ENCODE peak calls at places on chromosomes 7 and 10, in seven cellular contexts. One of them, this sample, is unnamed.

GRCh38 chr10:114767589-114768393 is 53.8 kb upstream of the FHIP2A start:
- DNase-seq in heart right ventricle: peak
- DNase-seq in dorsolateral prefrontal cortex: peak
- DNase-seq in M059J: peak
- DNase-seq in T-cell: no peak
- DNase-seq in GM20000: peak
- DNase-seq in activated CD4-positive, alpha-beta T cell treated with anti-CD3 and anti-CD28 coated beads, Interleukin-2, amount 50 U/mL, for 24 hours: no peak
- DNase-seq in this sample: peak

GRCh38 chr10:47048533-47048905 is 137.3 kb downstream of the PTPN20 start:
- DNase-seq in heart right ventricle: no peak
- DNase-seq in dorsolateral prefrontal cortex: no peak
- DNase-seq in M059J: peak
- DNase-seq in T-cell: no peak
- DNase-seq in GM20000: no peak
- DNase-seq in activated CD4-positive, alpha-beta T cell treated with anti-CD3 and anti-CD28 coated beads, Interleukin-2, amount 50 U/mL, for 24 hours: no peak
- DNase-seq in this sample: no peak

GRCh38 chr7:70071786-70072185 is 473.5 kb downstream of the AUTS2 start:
- DNase-seq in heart right ventricle: no peak
- DNase-seq in dorsolateral prefrontal cortex: no peak
- DNase-seq in M059J: no peak
- DNase-seq in T-cell: no peak
- DNase-seq in GM20000: no peak
- DNase-seq in activated CD4-positive, alpha-beta T cell treated with anti-CD3 and anti-CD28 coated beads, Interleukin-2, amount 50 U/mL, for 24 hours: no peak
- DNase-seq in this sample: no peak

GRCh38 chr10:69994262-69994661 is 58.4 kb upstream of the MACROH2A2 start:
- DNase-seq in heart right ventricle: no peak
- DNase-seq in dorsolateral prefrontal cortex: peak
- DNase-seq in M059J: peak
- DNase-seq in T-cell: no peak
- DNase-seq in GM20000: peak
- DNase-seq in activated CD4-positive, alpha-beta T cell treated with anti-CD3 and anti-CD28 coated beads, Interleukin-2, amount 50 U/mL, for 24 hours: no peak
- DNase-seq in this sample: peak

GRCh38 chr7:3977391-3977790 is 676.3 kb downstream of the SDK1 start:
- DNase-seq in heart right ventricle: no peak
- DNase-seq in dorsolateral prefrontal cortex: no peak
- DNase-seq in M059J: no peak
- DNase-seq in T-cell: no peak
- DNase-seq in GM20000: no peak
- DNase-seq in activated CD4-positive, alpha-beta T cell treated with anti-CD3 and anti-CD28 coated beads, Interleukin-2, amount 50 U/mL, for 24 hours: no peak
- DNase-seq in this sample: no peak

GRCh38 chr10:132138596-132138995 is 48.2 kb upstream of the DPYSL4 start:
- DNase-seq in heart right ventricle: peak
- DNase-seq in dorsolateral prefrontal cortex: peak
- DNase-seq in M059J: no peak
- DNase-seq in T-cell: no peak
- DNase-seq in GM20000: no peak
- DNase-seq in activated CD4-positive, alpha-beta T cell treated with anti-CD3 and anti-CD28 coated beads, Interleukin-2, amount 50 U/mL, for 24 hours: no peak
- DNase-seq in this sample: no peak

GRCh38 chr7:74449809-74450397 is 3.8 kb upstream of the GTF2IRD1 start:
- DNase-seq in heart right ventricle: no peak
- DNase-seq in dorsolateral prefrontal cortex: no peak
- DNase-seq in M059J: peak
- DNase-seq in T-cell: peak
- DNase-seq in GM20000: peak
- DNase-seq in activated CD4-positive, alpha-beta T cell treated with anti-CD3 and anti-CD28 coated beads, Interleukin-2, amount 50 U/mL, for 24 hours: peak
- DNase-seq in this sample: peak

GRCh38 chr7:113131367-113131766 is 13.0 kb upstream of the SMIM30 start:
- DNase-seq in heart right ventricle: no peak
- DNase-seq in dorsolateral prefrontal cortex: no peak
- DNase-seq in M059J: no peak
- DNase-seq in T-cell: no peak
- DNase-seq in GM20000: no peak
- DNase-seq in activated CD4-positive, alpha-beta T cell treated with anti-CD3 and anti-CD28 coated beads, Interleukin-2, amount 50 U/mL, for 24 hours: no peak
- DNase-seq in this sample: no peak

GRCh38 chr10:30037620-30038336 is 21.6 kb downstream of the JCAD start:
- DNase-seq in heart right ventricle: no peak
- DNase-seq in dorsolateral prefrontal cortex: no peak
- DNase-seq in M059J: peak
- DNase-seq in T-cell: no peak
- DNase-seq in GM20000: no peak
- DNase-seq in activated CD4-positive, alpha-beta T cell treated with anti-CD3 and anti-CD28 coated beads, Interleukin-2, amount 50 U/mL, for 24 hours: no peak
- DNase-seq in this sample: no peak

GRCh38 chr10:83373659-83374058 is 765.6 kb upstream of the GHITM start:
- DNase-seq in heart right ventricle: no peak
- DNase-seq in dorsolateral prefrontal cortex: no peak
- DNase-seq in M059J: peak
- DNase-seq in T-cell: no peak
- DNase-seq in GM20000: no peak
- DNase-seq in activated CD4-positive, alpha-beta T cell treated with anti-CD3 and anti-CD28 coated beads, Interleukin-2, amount 50 U/mL, for 24 hours: no peak
- DNase-seq in this sample: no peak

GRCh38 chr7:73838642-73839041 is 3.7 kb downstream of the METTL27 start:
- DNase-seq in heart right ventricle: no peak
- DNase-seq in dorsolateral prefrontal cortex: no peak
- DNase-seq in M059J: peak
- DNase-seq in T-cell: no peak
- DNase-seq in GM20000: no peak
- DNase-seq in activated CD4-positive, alpha-beta T cell treated with anti-CD3 and anti-CD28 coated beads, Interleukin-2, amount 50 U/mL, for 24 hours: no peak
- DNase-seq in this sample: no peak

GRCh38 chr10:122188706-122189105 is 82.4 kb upstream of the BTBD16 start:
- DNase-seq in heart right ventricle: no peak
- DNase-seq in dorsolateral prefrontal cortex: no peak
- DNase-seq in M059J: no peak
- DNase-seq in T-cell: no peak
- DNase-seq in GM20000: no peak
- DNase-seq in activated CD4-positive, alpha-beta T cell treated with anti-CD3 and anti-CD28 coated beads, Interleukin-2, amount 50 U/mL, for 24 hours: no peak
- DNase-seq in this sample: no peak

GRCh38 chr10:119786117-119786769 is 60.4 kb downstream of the INPP5F start:
- DNase-seq in heart right ventricle: no peak
- DNase-seq in dorsolateral prefrontal cortex: no peak
- DNase-seq in M059J: peak
- DNase-seq in T-cell: no peak
- DNase-seq in GM20000: no peak
- DNase-seq in activated CD4-positive, alpha-beta T cell treated with anti-CD3 and anti-CD28 coated beads, Interleukin-2, amount 50 U/mL, for 24 hours: no peak
- DNase-seq in this sample: no peak

GRCh38 chr7:123845823-123846216 is 851 bp downstream of the HYAL4 start:
- DNase-seq in heart right ventricle: no peak
- DNase-seq in dorsolateral prefrontal cortex: no peak
- DNase-seq in M059J: no peak
- DNase-seq in T-cell: no peak
- DNase-seq in GM20000: no peak
- DNase-seq in activated CD4-positive, alpha-beta T cell treated with anti-CD3 and anti-CD28 coated beads, Interleukin-2, amount 50 U/mL, for 24 hours: no peak
- DNase-seq in this sample: no peak

GRCh38 chr7:2953099-2953498 is 90.6 kb downstream of the CARD11 start:
- DNase-seq in heart right ventricle: no peak
- DNase-seq in dorsolateral prefrontal cortex: peak
- DNase-seq in M059J: no peak
- DNase-seq in T-cell: no peak
- DNase-seq in GM20000: no peak
- DNase-seq in activated CD4-positive, alpha-beta T cell treated with anti-CD3 and anti-CD28 coated beads, Interleukin-2, amount 50 U/mL, for 24 hours: no peak
- DNase-seq in this sample: no peak

GRCh38 chr10:71216363-71216695 is 4.0 kb downstream of the UNC5B start:
- DNase-seq in heart right ventricle: no peak
- DNase-seq in dorsolateral prefrontal cortex: no peak
- DNase-seq in M059J: no peak
- DNase-seq in T-cell: no peak
- DNase-seq in GM20000: no peak
- DNase-seq in activated CD4-positive, alpha-beta T cell treated with anti-CD3 and anti-CD28 coated beads, Interleukin-2, amount 50 U/mL, for 24 hours: no peak
- DNase-seq in this sample: no peak

GRCh38 chr10:13894412-13895093 is 307.8 kb downstream of the PRPF18 start:
- DNase-seq in heart right ventricle: no peak
- DNase-seq in dorsolateral prefrontal cortex: no peak
- DNase-seq in M059J: peak
- DNase-seq in T-cell: no peak
- DNase-seq in GM20000: no peak
- DNase-seq in activated CD4-positive, alpha-beta T cell treated with anti-CD3 and anti-CD28 coated beads, Interleukin-2, amount 50 U/mL, for 24 hours: no peak
- DNase-seq in this sample: no peak

GRCh38 chr10:13450078-13450477 is 78.7 kb downstream of the BEND7 start:
- DNase-seq in heart right ventricle: no peak
- DNase-seq in dorsolateral prefrontal cortex: no peak
- DNase-seq in M059J: peak
- DNase-seq in T-cell: no peak
- DNase-seq in GM20000: no peak
- DNase-seq in activated CD4-positive, alpha-beta T cell treated with anti-CD3 and anti-CD28 coated beads, Interleukin-2, amount 50 U/mL, for 24 hours: no peak
- DNase-seq in this sample: no peak

GRCh38 chr10:58969578-58969977 is 206.9 kb upstream of the PHYHIPL start:
- DNase-seq in heart right ventricle: no peak
- DNase-seq in dorsolateral prefrontal cortex: no peak
- DNase-seq in M059J: peak
- DNase-seq in T-cell: no peak
- DNase-seq in GM20000: no peak
- DNase-seq in activated CD4-positive, alpha-beta T cell treated with anti-CD3 and anti-CD28 coated beads, Interleukin-2, amount 50 U/mL, for 24 hours: no peak
- DNase-seq in this sample: no peak

GRCh38 chr7:130996841-130997231 is 262.8 kb upstream of the KLF14 start:
- DNase-seq in heart right ventricle: no peak
- DNase-seq in dorsolateral prefrontal cortex: no peak
- DNase-seq in M059J: peak
- DNase-seq in T-cell: no peak
- DNase-seq in GM20000: no peak
- DNase-seq in activated CD4-positive, alpha-beta T cell treated with anti-CD3 and anti-CD28 coated beads, Interleukin-2, amount 50 U/mL, for 24 hours: no peak
- DNase-seq in this sample: no peak

GRCh38 chr7:5426226-5426475 is 2.5 kb upstream of the TNRC18 start:
- DNase-seq in heart right ventricle: no peak
- DNase-seq in dorsolateral prefrontal cortex: no peak
- DNase-seq in M059J: peak
- DNase-seq in T-cell: no peak
- DNase-seq in GM20000: no peak
- DNase-seq in activated CD4-positive, alpha-beta T cell treated with anti-CD3 and anti-CD28 coated beads, Interleukin-2, amount 50 U/mL, for 24 hours: no peak
- DNase-seq in this sample: no peak

GRCh38 chr7:110090113-110090820 is 1000.7 kb upstream of the LRRN3 start:
- DNase-seq in heart right ventricle: no peak
- DNase-seq in dorsolateral prefrontal cortex: no peak
- DNase-seq in M059J: peak
- DNase-seq in T-cell: no peak
- DNase-seq in GM20000: peak
- DNase-seq in activated CD4-positive, alpha-beta T cell treated with anti-CD3 and anti-CD28 coated beads, Interleukin-2, amount 50 U/mL, for 24 hours: peak
- DNase-seq in this sample: peak

GRCh38 chr7:138866353-138866752 is 68.4 kb upstream of the ATP6V0A4 start:
- DNase-seq in heart right ventricle: no peak
- DNase-seq in dorsolateral prefrontal cortex: no peak
- DNase-seq in M059J: no peak
- DNase-seq in T-cell: no peak
- DNase-seq in GM20000: no peak
- DNase-seq in activated CD4-positive, alpha-beta T cell treated with anti-CD3 and anti-CD28 coated beads, Interleukin-2, amount 50 U/mL, for 24 hours: no peak
- DNase-seq in this sample: no peak

GRCh38 chr7:92875719-92876118 is 39.3 kb upstream of the CDK6 start:
- DNase-seq in heart right ventricle: no peak
- DNase-seq in dorsolateral prefrontal cortex: no peak
- DNase-seq in M059J: peak
- DNase-seq in T-cell: no peak
- DNase-seq in GM20000: no peak
- DNase-seq in activated CD4-positive, alpha-beta T cell treated with anti-CD3 and anti-CD28 coated beads, Interleukin-2, amount 50 U/mL, for 24 hours: no peak
- DNase-seq in this sample: peak

GRCh38 chr10:56359837-56360236 is 1.2 kb downstream of the ZWINT start:
- DNase-seq in heart right ventricle: no peak
- DNase-seq in dorsolateral prefrontal cortex: no peak
- DNase-seq in M059J: no peak
- DNase-seq in T-cell: no peak
- DNase-seq in GM20000: no peak
- DNase-seq in activated CD4-positive, alpha-beta T cell treated with anti-CD3 and anti-CD28 coated beads, Interleukin-2, amount 50 U/mL, for 24 hours: no peak
- DNase-seq in this sample: no peak

GRCh38 chr10:103549349-103549685 is 55.8 kb downstream of the NEURL1 start:
- DNase-seq in heart right ventricle: no peak
- DNase-seq in dorsolateral prefrontal cortex: no peak
- DNase-seq in M059J: no peak
- DNase-seq in T-cell: no peak
- DNase-seq in GM20000: no peak
- DNase-seq in activated CD4-positive, alpha-beta T cell treated with anti-CD3 and anti-CD28 coated beads, Interleukin-2, amount 50 U/mL, for 24 hours: no peak
- DNase-seq in this sample: no peak

GRCh38 chr10:71713135-71714040 is 6.2 kb downstream of the C10orf105 start:
- DNase-seq in heart right ventricle: peak
- DNase-seq in dorsolateral prefrontal cortex: peak
- DNase-seq in M059J: peak
- DNase-seq in T-cell: no peak
- DNase-seq in GM20000: no peak
- DNase-seq in activated CD4-positive, alpha-beta T cell treated with anti-CD3 and anti-CD28 coated beads, Interleukin-2, amount 50 U/mL, for 24 hours: peak
- DNase-seq in this sample: no peak

GRCh38 chr7:24438232-24438631 is 135.0 kb upstream of the PALS2 start:
- DNase-seq in heart right ventricle: no peak
- DNase-seq in dorsolateral prefrontal cortex: no peak
- DNase-seq in M059J: no peak
- DNase-seq in T-cell: no peak
- DNase-seq in GM20000: no peak
- DNase-seq in activated CD4-positive, alpha-beta T cell treated with anti-CD3 and anti-CD28 coated beads, Interleukin-2, amount 50 U/mL, for 24 hours: no peak
- DNase-seq in this sample: no peak

GRCh38 chr10:95048206-95048605 is 21.1 kb downstream of the CYP2C8 start:
- DNase-seq in heart right ventricle: no peak
- DNase-seq in dorsolateral prefrontal cortex: no peak
- DNase-seq in M059J: no peak
- DNase-seq in T-cell: no peak
- DNase-seq in GM20000: no peak
- DNase-seq in activated CD4-positive, alpha-beta T cell treated with anti-CD3 and anti-CD28 coated beads, Interleukin-2, amount 50 U/mL, for 24 hours: no peak
- DNase-seq in this sample: no peak

GRCh38 chr10:128018236-128018635 is 108.0 kb downstream of the MKI67 start:
- DNase-seq in heart right ventricle: no peak
- DNase-seq in dorsolateral prefrontal cortex: no peak
- DNase-seq in M059J: no peak
- DNase-seq in T-cell: no peak
- DNase-seq in GM20000: no peak
- DNase-seq in activated CD4-positive, alpha-beta T cell treated with anti-CD3 and anti-CD28 coated beads, Interleukin-2, amount 50 U/mL, for 24 hours: no peak
- DNase-seq in this sample: no peak

GRCh38 chr7:41491313-41491712 is 211.6 kb downstream of the INHBA start:
- DNase-seq in heart right ventricle: no peak
- DNase-seq in dorsolateral prefrontal cortex: no peak
- DNase-seq in M059J: no peak
- DNase-seq in T-cell: no peak
- DNase-seq in GM20000: no peak
- DNase-seq in activated CD4-positive, alpha-beta T cell treated with anti-CD3 and anti-CD28 coated beads, Interleukin-2, amount 50 U/mL, for 24 hours: no peak
- DNase-seq in this sample: no peak

GRCh38 chr7:7327423-7327822 is 145.1 kb downstream of the C1GALT1 start:
- DNase-seq in heart right ventricle: no peak
- DNase-seq in dorsolateral prefrontal cortex: no peak
- DNase-seq in M059J: no peak
- DNase-seq in T-cell: no peak
- DNase-seq in GM20000: no peak
- DNase-seq in activated CD4-positive, alpha-beta T cell treated with anti-CD3 and anti-CD28 coated beads, Interleukin-2, amount 50 U/mL, for 24 hours: no peak
- DNase-seq in this sample: no peak

GRCh38 chr10:59674211-59674836 is 35.3 kb downstream of the SLC16A9 start:
- DNase-seq in heart right ventricle: no peak
- DNase-seq in dorsolateral prefrontal cortex: no peak
- DNase-seq in M059J: peak
- DNase-seq in T-cell: no peak
- DNase-seq in GM20000: no peak
- DNase-seq in activated CD4-positive, alpha-beta T cell treated with anti-CD3 and anti-CD28 coated beads, Interleukin-2, amount 50 U/mL, for 24 hours: no peak
- DNase-seq in this sample: no peak

GRCh38 chr7:116570306-116570705 is 45.5 kb downstream of the CAV1 start:
- DNase-seq in heart right ventricle: no peak
- DNase-seq in dorsolateral prefrontal cortex: no peak
- DNase-seq in M059J: peak
- DNase-seq in T-cell: no peak
- DNase-seq in GM20000: no peak
- DNase-seq in activated CD4-positive, alpha-beta T cell treated with anti-CD3 and anti-CD28 coated beads, Interleukin-2, amount 50 U/mL, for 24 hours: no peak
- DNase-seq in this sample: no peak